ENCODE peak calls at places on chromosomes 11 and 22, in six cellular contexts. Q is heart left ventricle, Y is tibial nerve, S is chondrocyte, N is nephron progenitor cell, G is MCF 10A. Z is an unnamed sample.

GRCh38 chr11:3836903-3837302 is 3.9 kb downstream of the RHOG start:
- DNase-seq in S (no peak), G (no peak), N (no peak), Q (peak), Y (no peak), Z (no peak)

GRCh38 chr11:561148-562003 is 606 bp downstream of the RASSF7 start:
- DNase-seq in G (no peak), Q (no peak), S (no peak), N (peak), Y (no peak), Z (no peak)

GRCh38 chr22:45612451-45612901 is 59.2 kb upstream of the ATXN10 start:
- DNase-seq in G (peak), S (no peak), Y (peak), Q (peak), N (peak), Z (no peak)

GRCh38 chr11:27839226-27839913 is 139.1 kb upstream of the BDNF start:
- DNase-seq in Y (no peak), G (peak), Q (no peak), N (no peak), S (no peak), Z (peak)

GRCh38 chr22:46360891-46361290 is 25.4 kb downstream of the TRMU start:
- DNase-seq in Q (no peak), G (no peak), S (peak), Y (no peak), N (no peak), Z (no peak)

GRCh38 chr22:32644252-32645100 is 157.0 kb upstream of the TIMP3 start:
- DNase-seq in S (no peak), Q (peak), Y (peak), G (peak), N (no peak), Z (no peak)

GRCh38 chr11:12157241-12157661 is 46.9 kb downstream of the MICAL2 start:
- DNase-seq in N (no peak), Q (no peak), Y (no peak), G (no peak), S (no peak), Z (no peak)

GRCh38 chr11:70064011-70064725 is 13.9 kb upstream of the ANO1 start:
- DNase-seq in G (no peak), N (peak), S (no peak), Q (no peak), Y (no peak), Z (no peak)

GRCh38 chr22:17842386-17842785 is 68.1 kb upstream of the BID start:
- DNase-seq in S (no peak), Y (no peak), N (no peak), Q (no peak), G (no peak), Z (no peak)

GRCh38 chr11:108672113-108672512 is 7.2 kb downstream of the DDX10 start:
- DNase-seq in N (no peak), G (peak), Q (no peak), S (no peak), Y (no peak), Z (peak)

GRCh38 chr11:48043111-48043997 is 63.0 kb downstream of the PTPRJ start:
- DNase-seq in S (no peak), N (no peak), Q (no peak), Y (no peak), G (no peak), Z (no peak)

GRCh38 chr11:92083123-92083522 is 141.5 kb upstream of the FAT3 start:
- DNase-seq in G (no peak), S (no peak), Y (no peak), Q (no peak), N (no peak), Z (no peak)

GRCh38 chr11:73230276-73230875 is 12.3 kb downstream of the P2RY2 start:
- DNase-seq in G (no peak), S (no peak), Q (no peak), N (peak), Y (no peak), Z (no peak)

DNA sequence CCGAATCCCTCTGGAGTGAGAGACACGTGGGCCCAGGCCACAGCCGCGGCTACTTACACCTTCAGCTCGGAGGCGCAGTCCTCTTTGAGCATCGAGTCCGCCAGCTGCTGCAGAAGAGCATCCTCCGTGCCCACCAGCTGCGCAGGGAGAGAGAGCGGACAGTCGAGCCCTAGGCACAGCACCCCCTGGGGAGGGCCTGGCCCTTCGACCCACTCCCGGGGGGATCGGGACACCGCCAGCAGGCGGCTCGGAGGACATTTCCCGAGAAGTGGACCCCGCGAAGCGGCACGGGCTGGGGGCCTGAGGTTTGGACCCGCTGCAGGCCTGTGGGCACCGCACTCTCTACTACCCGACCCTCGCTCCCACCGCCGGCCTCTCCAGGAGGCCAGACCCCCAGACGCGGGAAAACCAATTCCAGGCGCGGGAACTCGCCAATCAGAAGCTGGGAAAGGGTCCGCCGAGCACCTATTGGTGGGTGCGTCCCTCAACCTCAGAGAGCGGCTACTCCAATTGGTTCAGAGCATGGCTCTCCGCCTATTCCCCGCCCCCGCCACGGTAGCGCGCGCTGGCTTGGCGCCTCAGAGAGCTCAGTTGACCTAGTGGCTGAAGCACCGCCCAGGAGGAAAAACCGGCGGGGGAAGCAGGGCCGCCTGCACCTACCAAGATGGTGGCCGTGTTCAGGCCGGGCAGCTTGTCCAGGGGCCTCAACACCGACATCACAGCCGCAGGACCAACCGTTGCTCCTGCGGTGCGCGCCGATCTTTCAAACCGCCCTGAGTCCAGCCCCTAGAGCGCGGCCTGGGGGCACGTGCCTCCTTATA is at the start of gene CENPM:
- DNase-seq in Y (peak), Q (peak), G (peak), S (no peak), N (peak), Z (peak)
- TF ChIP-seq CTCF in Y (no peak), Q (no peak), G (peak), S (peak), N (no peak), Z (no peak)

DNA sequence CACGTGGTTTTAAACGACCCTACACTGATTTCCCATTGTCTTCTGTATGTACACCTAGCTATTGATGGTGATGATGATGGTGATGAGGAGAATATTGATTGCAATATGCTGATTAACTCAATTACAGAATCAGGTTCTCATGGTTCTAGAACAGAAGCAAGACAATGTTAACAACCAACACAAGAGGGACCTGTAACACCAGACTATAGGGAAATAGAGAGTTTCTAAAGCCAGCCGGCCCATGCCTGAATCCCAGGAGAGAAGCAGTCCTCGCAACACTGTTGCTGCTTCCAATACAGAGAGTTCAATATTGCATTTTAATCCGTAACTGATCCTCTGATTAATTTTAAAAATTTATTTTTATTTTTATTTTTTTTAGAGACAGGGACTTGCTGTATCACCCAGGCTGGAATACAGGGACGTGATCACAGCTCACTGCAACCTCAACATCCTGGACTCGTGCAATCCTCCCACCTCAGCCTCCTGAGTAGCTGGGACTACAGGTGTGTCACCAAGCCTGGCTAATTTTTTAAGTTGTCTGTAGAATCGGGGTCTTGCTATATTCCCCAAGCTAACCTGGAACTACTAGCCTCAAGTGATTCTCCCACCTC is 22.2 kb upstream of the UBASH3B start:
- DNase-seq in S (no peak), G (peak), Y (no peak), N (peak), Q (no peak), Z (peak)
- TF ChIP-seq CTCF in S (peak), G (peak), Y (no peak), N (peak), Q (peak), Z (peak)

GRCh38 chr22:37661160-37661924 is 2.8 kb downstream of the PDXP start:
- DNase-seq in S (no peak), N (no peak), Q (no peak), Y (no peak), G (no peak), Z (peak)
- TF ChIP-seq CTCF in S (peak), N (no peak), Q (peak), Y (peak), G (peak), Z (peak)

DNA sequence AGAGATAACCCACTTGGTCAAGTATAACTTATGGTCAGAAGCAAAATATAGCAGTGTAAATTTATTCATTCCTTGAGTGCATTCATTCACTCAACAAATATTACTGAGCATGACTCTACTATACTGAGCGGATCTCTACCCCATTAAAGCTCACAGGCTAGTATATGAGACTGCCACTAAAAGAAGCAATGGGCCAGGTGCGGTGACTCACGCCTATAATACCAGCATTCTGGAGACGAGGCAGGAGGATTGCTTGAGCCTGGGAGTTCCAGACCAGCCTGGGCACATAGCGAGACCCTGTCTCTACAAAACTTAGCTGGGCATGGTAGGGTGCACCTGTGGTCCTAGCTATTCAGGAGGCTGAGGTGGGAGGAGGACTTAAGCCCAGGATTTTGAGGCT is 197.6 kb upstream of the BLID start:
- DNase-seq in Y (no peak), G (no peak), N (no peak), Q (no peak), S (no peak), Z (no peak)
- TF ChIP-seq CTCF in Y (no peak), G (no peak), N (no peak), Q (no peak), S (no peak), Z (no peak)

GRCh38 chr11:1765871-1766718 is 2.4 kb upstream of the CTSD start:
- DNase-seq in G (no peak), Y (no peak), S (peak), N (no peak), Q (no peak), Z (peak)
- TF ChIP-seq CTCF in G (no peak), Y (no peak), S (peak), N (no peak), Q (no peak), Z (peak)

DNA sequence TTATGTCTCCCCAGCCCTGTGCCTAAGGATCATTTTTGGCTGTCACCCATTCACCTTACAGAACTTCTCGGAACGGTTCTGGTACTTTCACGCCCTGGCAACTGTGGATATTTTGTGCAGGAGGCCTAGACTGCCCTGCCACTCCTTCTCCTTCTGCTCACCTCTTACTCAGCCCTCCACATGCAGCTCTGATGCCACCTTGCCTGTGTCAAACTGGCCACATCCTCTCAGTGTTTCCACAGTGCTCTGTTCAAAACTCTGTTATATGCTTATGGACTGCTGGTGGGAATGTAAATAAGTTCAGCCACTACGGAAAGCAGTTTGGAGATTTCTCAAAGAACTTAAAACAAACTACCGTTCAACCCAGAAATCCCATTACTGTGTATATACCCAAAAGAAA is 100.8 kb upstream of the MTMR2 start:
- DNase-seq in S (no peak), N (no peak), G (no peak), Y (no peak), Q (no peak), Z (no peak)
- TF ChIP-seq CTCF in S (no peak), N (no peak), G (no peak), Y (no peak), Q (no peak), Z (no peak)

GRCh38 chr11:132790466-132790865 is 741.8 kb downstream of the OPCML start:
- DNase-seq in Y (no peak), Q (no peak), N (no peak), G (no peak), S (no peak), Z (no peak)
- TF ChIP-seq CTCF in Y (no peak), Q (no peak), N (no peak), G (no peak), S (no peak), Z (no peak)

DNA sequence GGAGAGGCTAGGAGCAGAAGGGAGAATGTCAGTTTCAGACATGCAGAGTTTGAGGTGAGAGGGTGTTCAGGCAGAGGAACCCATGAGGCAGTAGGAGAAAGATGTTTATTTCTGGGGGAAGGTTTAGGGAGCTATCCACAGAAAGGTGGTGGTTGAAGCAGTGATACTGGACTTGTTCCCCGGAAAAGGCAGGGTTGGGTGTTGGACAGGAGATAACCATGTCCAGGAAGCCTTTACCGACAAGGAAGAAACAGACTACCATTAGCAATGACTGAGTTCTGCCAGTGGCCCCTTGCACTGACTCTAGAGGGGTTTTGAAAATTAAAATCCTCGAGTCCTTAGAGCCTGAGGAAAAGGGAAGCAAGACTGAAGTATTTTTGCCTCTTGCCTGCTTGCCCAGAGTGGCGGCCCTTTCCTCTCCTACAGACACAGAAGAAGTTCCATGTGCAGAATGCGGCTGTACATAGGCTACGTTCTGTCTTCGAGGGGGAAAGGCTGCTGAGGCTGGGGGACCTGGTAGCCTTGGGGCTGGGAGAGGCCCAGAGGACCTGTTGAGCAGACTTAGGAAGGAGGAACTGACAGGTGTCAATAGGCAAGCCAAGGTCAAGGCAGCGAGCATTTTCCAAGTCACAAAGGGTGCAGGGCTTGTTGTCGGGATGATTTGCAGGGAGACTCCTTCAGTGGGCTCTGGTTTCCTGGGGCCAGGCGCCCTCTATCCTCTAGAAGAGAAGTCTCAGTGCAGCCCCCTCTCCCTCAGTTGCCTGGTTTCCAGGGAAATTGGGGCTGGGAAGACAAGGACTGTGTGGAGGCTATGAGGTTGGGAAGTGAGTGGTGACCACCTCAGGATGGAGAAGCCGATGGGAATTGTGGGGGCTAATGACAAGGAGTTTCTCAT is 146.7 kb downstream of the LDLRAD3 start:
- DNase-seq in S (no peak), Q (no peak), N (peak), Y (no peak), G (no peak), Z (no peak)
- TF ChIP-seq CTCF in S (no peak), Q (no peak), N (no peak), Y (no peak), G (no peak), Z (peak)

DNA sequence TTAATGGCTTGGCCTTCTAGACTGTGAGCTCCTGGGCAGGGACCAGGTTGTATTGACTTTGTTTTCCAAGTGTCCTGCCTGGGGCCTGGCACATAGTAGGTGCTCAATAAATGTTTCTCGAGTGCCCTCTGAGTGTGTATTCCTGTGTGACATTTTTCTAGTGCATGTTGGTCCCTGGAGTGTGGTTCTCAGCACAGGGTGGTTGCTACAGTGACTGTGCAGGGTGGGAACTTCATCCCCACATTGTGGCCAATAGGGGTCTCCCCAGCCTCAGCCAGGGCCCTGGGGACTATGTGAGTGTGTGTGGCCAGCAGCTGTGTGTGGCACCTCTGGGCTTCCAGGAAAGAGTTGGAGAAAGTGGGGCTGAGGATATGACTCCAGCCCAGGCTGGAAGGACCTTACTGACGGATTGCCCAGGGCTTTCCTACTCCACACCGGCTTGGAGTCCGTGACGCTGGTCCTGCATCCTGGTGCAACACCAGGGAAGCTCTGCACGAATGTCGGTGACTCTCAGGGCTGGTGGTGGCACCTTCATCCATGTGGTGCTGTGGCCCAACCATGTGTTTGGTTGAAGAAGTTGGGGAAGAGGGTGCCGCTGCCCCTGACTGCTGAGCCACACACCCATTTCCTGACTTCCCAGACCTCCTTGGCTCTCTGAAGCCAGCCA is 9.0 kb upstream of the MARK2 start:
- DNase-seq in Y (no peak), Q (no peak), S (no peak), N (peak), G (no peak), Z (peak)
- TF ChIP-seq CTCF in Y (no peak), Q (no peak), S (peak), N (no peak), G (no peak), Z (peak)

GRCh38 chr11:20016526-20016925 is 143.7 kb downstream of the DBX1 start:
- DNase-seq in G (no peak), Q (no peak), S (no peak), Y (no peak), N (no peak), Z (no peak)
- TF ChIP-seq CTCF in G (no peak), Q (no peak), S (no peak), Y (no peak), N (no peak), Z (no peak)

Z was measured in A673.